ENCODE peak calls at places on chromosomes 13 and 19, in four cellular contexts. One of them, this sample, is unnamed. For H3K9me3, the result is how much of the 10 kb centered on the place peaks cover.

GRCh38 chr13:70183041-70183440 is 74.8 kb upstream of the KLHL1 start:
- DNase-seq in BE2C: no peak
- DNase-seq in GM12878: no peak
- DNase-seq in CD8-positive, alpha-beta memory T cell: no peak
- DNase-seq in this sample: no peak

GRCh38 chr19:4929186-4929585 is 19.9 kb downstream of the UHRF1 start:
- DNase-seq in BE2C: no peak
- DNase-seq in GM12878: no peak
- DNase-seq in CD8-positive, alpha-beta memory T cell: no peak
- DNase-seq in this sample: no peak

GRCh38 chr19:5292453-5292842 is 48.2 kb downstream of the PTPRS start:
- DNase-seq in BE2C: no peak
- DNase-seq in GM12878: no peak
- DNase-seq in CD8-positive, alpha-beta memory T cell: no peak
- DNase-seq in this sample: no peak

GRCh38 chr13:36074659-36075058 is 56.5 kb downstream of the DCLK1 start:
- DNase-seq in BE2C: no peak
- DNase-seq in GM12878: no peak
- DNase-seq in CD8-positive, alpha-beta memory T cell: no peak
- DNase-seq in this sample: no peak

GRCh38 chr19:33348301-33349010 is 25.1 kb upstream of the CEBPG start:
- DNase-seq in BE2C: no peak
- DNase-seq in GM12878: no peak
- DNase-seq in CD8-positive, alpha-beta memory T cell: no peak
- DNase-seq in this sample: no peak

GRCh38 chr13:37736040-37736439 is 133.5 kb downstream of the TRPC4 start:
- DNase-seq in BE2C: no peak
- DNase-seq in GM12878: no peak
- DNase-seq in CD8-positive, alpha-beta memory T cell: no peak
- DNase-seq in this sample: no peak

GRCh38 chr19:21474671-21475181 is 30.7 kb upstream of the ZNF429 start:
- DNase-seq in BE2C: no peak
- DNase-seq in GM12878: no peak
- DNase-seq in CD8-positive, alpha-beta memory T cell: peak
- DNase-seq in this sample: peak

GRCh38 chr13:101149735-101150380 is 266.4 kb downstream of the NALCN start:
- DNase-seq in BE2C: peak
- DNase-seq in GM12878: no peak
- DNase-seq in CD8-positive, alpha-beta memory T cell: no peak
- DNase-seq in this sample: no peak

GRCh38 chr19:16160445-16160942 is 12.8 kb downstream of the CIB3 start:
- DNase-seq in BE2C: no peak
- DNase-seq in GM12878: no peak
- DNase-seq in CD8-positive, alpha-beta memory T cell: no peak
- DNase-seq in this sample: no peak

GRCh38 chr13:72788831-72789230 is 6.9 kb downstream of the PIBF1 start:
- DNase-seq in BE2C: no peak
- DNase-seq in GM12878: no peak
- DNase-seq in CD8-positive, alpha-beta memory T cell: no peak
- DNase-seq in this sample: no peak
- H3K9me3 ChIP-seq in BE2C: under half
- H3K9me3 ChIP-seq in GM12878: under half
- H3K9me3 ChIP-seq in CD8-positive, alpha-beta memory T cell: under half
- H3K9me3 ChIP-seq in this sample: under half

GRCh38 chr19:38399081-38399480 is 3.8 kb upstream of the FAM98C start:
- DNase-seq in BE2C: no peak
- DNase-seq in GM12878: no peak
- DNase-seq in CD8-positive, alpha-beta memory T cell: no peak
- DNase-seq in this sample: no peak
- H3K9me3 ChIP-seq in BE2C: under half
- H3K9me3 ChIP-seq in GM12878: under half
- H3K9me3 ChIP-seq in CD8-positive, alpha-beta memory T cell: under half
- H3K9me3 ChIP-seq in this sample: under half

GRCh38 chr19:9485140-9485539 is 13.3 kb downstream of the ZNF560 start:
- DNase-seq in BE2C: no peak
- DNase-seq in GM12878: no peak
- DNase-seq in CD8-positive, alpha-beta memory T cell: no peak
- DNase-seq in this sample: no peak

DNA sequence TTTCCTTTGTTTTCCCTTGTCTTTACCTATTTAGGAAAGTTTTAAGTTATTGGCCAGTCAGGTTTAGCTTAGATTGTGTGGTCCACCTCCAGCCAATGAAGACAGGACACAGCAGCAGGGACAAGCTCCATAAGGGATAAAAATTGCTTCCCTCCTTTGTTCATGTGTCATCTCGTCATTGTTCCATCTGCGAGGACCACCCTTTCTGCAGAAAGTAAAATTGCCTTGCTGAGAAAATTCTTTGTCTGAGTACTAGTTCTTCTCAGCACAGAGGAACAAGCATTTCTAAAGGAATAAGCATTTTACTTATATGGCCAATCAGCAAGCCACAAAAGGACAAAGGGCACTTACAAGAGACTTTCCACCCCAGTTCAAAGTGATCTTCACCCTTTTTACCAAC is 11.4 kb downstream of the ZNF560 start:
- DNase-seq in BE2C: no peak
- DNase-seq in GM12878: no peak
- DNase-seq in CD8-positive, alpha-beta memory T cell: no peak
- DNase-seq in this sample: no peak
- H3K9me3 ChIP-seq in BE2C: under half
- H3K9me3 ChIP-seq in GM12878: under half
- H3K9me3 ChIP-seq in CD8-positive, alpha-beta memory T cell: under half
- H3K9me3 ChIP-seq in this sample: under half

GRCh38 chr19:8827277-8827676 is 4.8 kb downstream of the ZNF558 start:
- DNase-seq in BE2C: no peak
- DNase-seq in GM12878: no peak
- DNase-seq in CD8-positive, alpha-beta memory T cell: no peak
- DNase-seq in this sample: no peak
- H3K9me3 ChIP-seq in BE2C: under half
- H3K9me3 ChIP-seq in GM12878: under half
- H3K9me3 ChIP-seq in CD8-positive, alpha-beta memory T cell: under half
- H3K9me3 ChIP-seq in this sample: under half

GRCh38 chr19:41670755-41671154 is 17.3 kb downstream of the CEACAM7 start:
- DNase-seq in BE2C: no peak
- DNase-seq in GM12878: no peak
- DNase-seq in CD8-positive, alpha-beta memory T cell: no peak
- DNase-seq in this sample: no peak

GRCh38 chr19:41666075-41666474 is 22.0 kb downstream of the CEACAM7 start:
- DNase-seq in BE2C: no peak
- DNase-seq in GM12878: no peak
- DNase-seq in CD8-positive, alpha-beta memory T cell: no peak
- DNase-seq in this sample: no peak

GRCh38 chr19:41671481-41671880 is 16.6 kb downstream of the CEACAM7 start:
- DNase-seq in BE2C: no peak
- DNase-seq in GM12878: no peak
- DNase-seq in CD8-positive, alpha-beta memory T cell: no peak
- DNase-seq in this sample: no peak

GRCh38 chr19:41668315-41668714 is 19.8 kb downstream of the CEACAM7 start:
- DNase-seq in BE2C: no peak
- DNase-seq in GM12878: no peak
- DNase-seq in CD8-positive, alpha-beta memory T cell: no peak
- DNase-seq in this sample: no peak
- H3K9me3 ChIP-seq in BE2C: under half
- H3K9me3 ChIP-seq in GM12878: under half
- H3K9me3 ChIP-seq in CD8-positive, alpha-beta memory T cell: under half
- H3K9me3 ChIP-seq in this sample: under half

DNA sequence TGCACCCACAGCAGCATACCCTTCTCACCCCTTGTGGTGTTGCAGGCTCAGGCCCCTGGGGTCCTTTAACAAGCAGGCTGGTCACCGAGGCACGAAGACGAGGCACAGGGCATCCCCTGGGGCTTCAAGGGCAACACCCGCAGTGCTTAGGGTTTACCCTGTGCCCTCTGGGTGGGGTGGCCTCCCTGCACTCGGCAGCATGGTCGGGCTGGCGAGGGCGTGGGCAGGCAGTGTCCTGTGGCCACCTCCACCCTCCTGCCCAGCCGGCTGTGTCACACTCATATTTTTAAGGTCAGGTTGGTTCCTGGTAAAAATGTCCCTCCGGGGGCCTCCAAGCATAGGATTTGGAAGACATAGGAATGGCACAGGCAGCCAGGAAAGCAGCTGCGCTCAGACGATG is 11.4 kb upstream of the ZNF135 start:
- DNase-seq in BE2C: no peak
- DNase-seq in GM12878: no peak
- DNase-seq in CD8-positive, alpha-beta memory T cell: no peak
- DNase-seq in this sample: no peak
- H3K9me3 ChIP-seq in BE2C: under half
- H3K9me3 ChIP-seq in GM12878: under half
- H3K9me3 ChIP-seq in CD8-positive, alpha-beta memory T cell: under half
- H3K9me3 ChIP-seq in this sample: under half

This sample was measured in T-helper 17 cell.